ENCODE peak calls at places on chromosomes 6 and 20, in nine cellular contexts. One of them, this sample, is unnamed.

GRCh38 chr6:45613678-45614077 is 235.9 kb upstream of the SUPT3H start:
- DNase-seq in progenitor cell of endocrine pancreas: no peak
- DNase-seq in stimulated activated naive CD8-positive, alpha-beta T cell treated with anti-CD3 and anti-CD28 coated beads, Interleukin-15, Interleukin-2, amounts not matched to agents 100 U/mL and 50 U/mL, for 24 hours: no peak
- DNase-seq in NCI-H1436: no peak
- DNase-seq in neuronal stem cell: no peak
- DNase-seq in EH: peak
- DNase-seq in left ventricle myocardium inferior: peak
- DNase-seq in mucosa of descending colon: peak
- DNase-seq in cardiac muscle cell: peak
- DNase-seq in this sample: peak

GRCh38 chr6:160507420-160507819 is 156.7 kb downstream of the LPA start:
- DNase-seq in progenitor cell of endocrine pancreas: no peak
- DNase-seq in stimulated activated naive CD8-positive, alpha-beta T cell treated with anti-CD3 and anti-CD28 coated beads, Interleukin-15, Interleukin-2, amounts not matched to agents 100 U/mL and 50 U/mL, for 24 hours: no peak
- DNase-seq in NCI-H1436: no peak
- DNase-seq in neuronal stem cell: no peak
- DNase-seq in EH: no peak
- DNase-seq in left ventricle myocardium inferior: no peak
- DNase-seq in mucosa of descending colon: no peak
- DNase-seq in cardiac muscle cell: no peak
- DNase-seq in this sample: no peak

GRCh38 chr6:13427838-13428527 is 59.4 kb downstream of the GFOD1 start:
- DNase-seq in progenitor cell of endocrine pancreas: no peak
- DNase-seq in stimulated activated naive CD8-positive, alpha-beta T cell treated with anti-CD3 and anti-CD28 coated beads, Interleukin-15, Interleukin-2, amounts not matched to agents 100 U/mL and 50 U/mL, for 24 hours: peak
- DNase-seq in NCI-H1436: no peak
- DNase-seq in neuronal stem cell: no peak
- DNase-seq in EH: no peak
- DNase-seq in left ventricle myocardium inferior: no peak
- DNase-seq in mucosa of descending colon: no peak
- DNase-seq in cardiac muscle cell: no peak
- DNase-seq in this sample: no peak

GRCh38 chr6:12472601-12473038 is 182.5 kb downstream of the EDN1 start:
- DNase-seq in progenitor cell of endocrine pancreas: no peak
- DNase-seq in stimulated activated naive CD8-positive, alpha-beta T cell treated with anti-CD3 and anti-CD28 coated beads, Interleukin-15, Interleukin-2, amounts not matched to agents 100 U/mL and 50 U/mL, for 24 hours: no peak
- DNase-seq in NCI-H1436: no peak
- DNase-seq in neuronal stem cell: no peak
- DNase-seq in EH: peak
- DNase-seq in left ventricle myocardium inferior: peak
- DNase-seq in mucosa of descending colon: no peak
- DNase-seq in cardiac muscle cell: peak
- DNase-seq in this sample: peak

GRCh38 chr6:159830481-159831372 is 30.7 kb downstream of the PNLDC1 start:
- DNase-seq in progenitor cell of endocrine pancreas: no peak
- DNase-seq in stimulated activated naive CD8-positive, alpha-beta T cell treated with anti-CD3 and anti-CD28 coated beads, Interleukin-15, Interleukin-2, amounts not matched to agents 100 U/mL and 50 U/mL, for 24 hours: no peak
- DNase-seq in NCI-H1436: no peak
- DNase-seq in neuronal stem cell: no peak
- DNase-seq in EH: peak
- DNase-seq in left ventricle myocardium inferior: no peak
- DNase-seq in mucosa of descending colon: no peak
- DNase-seq in cardiac muscle cell: no peak
- DNase-seq in this sample: no peak

GRCh38 chr20:50215101-50215500 is 24.5 kb downstream of the CEBPB start:
- DNase-seq in progenitor cell of endocrine pancreas: no peak
- DNase-seq in stimulated activated naive CD8-positive, alpha-beta T cell treated with anti-CD3 and anti-CD28 coated beads, Interleukin-15, Interleukin-2, amounts not matched to agents 100 U/mL and 50 U/mL, for 24 hours: no peak
- DNase-seq in NCI-H1436: no peak
- DNase-seq in neuronal stem cell: no peak
- DNase-seq in EH: peak
- DNase-seq in left ventricle myocardium inferior: no peak
- DNase-seq in mucosa of descending colon: no peak
- DNase-seq in cardiac muscle cell: peak
- DNase-seq in this sample: no peak

GRCh38 chr20:8074931-8075330 is 55.4 kb upstream of the TMX4 start:
- DNase-seq in progenitor cell of endocrine pancreas: no peak
- DNase-seq in stimulated activated naive CD8-positive, alpha-beta T cell treated with anti-CD3 and anti-CD28 coated beads, Interleukin-15, Interleukin-2, amounts not matched to agents 100 U/mL and 50 U/mL, for 24 hours: no peak
- DNase-seq in NCI-H1436: no peak
- DNase-seq in neuronal stem cell: no peak
- DNase-seq in EH: no peak
- DNase-seq in left ventricle myocardium inferior: no peak
- DNase-seq in mucosa of descending colon: no peak
- DNase-seq in cardiac muscle cell: peak
- DNase-seq in this sample: no peak

GRCh38 chr6:163745566-163746400 is 331.3 kb downstream of the QKI start:
- DNase-seq in progenitor cell of endocrine pancreas: no peak
- DNase-seq in stimulated activated naive CD8-positive, alpha-beta T cell treated with anti-CD3 and anti-CD28 coated beads, Interleukin-15, Interleukin-2, amounts not matched to agents 100 U/mL and 50 U/mL, for 24 hours: no peak
- DNase-seq in NCI-H1436: no peak
- DNase-seq in neuronal stem cell: peak
- DNase-seq in EH: peak
- DNase-seq in left ventricle myocardium inferior: peak
- DNase-seq in mucosa of descending colon: no peak
- DNase-seq in cardiac muscle cell: peak
- DNase-seq in this sample: peak

GRCh38 chr6:148747493-148748160 is 797 bp downstream of the UST start:
- DNase-seq in progenitor cell of endocrine pancreas: peak
- DNase-seq in stimulated activated naive CD8-positive, alpha-beta T cell treated with anti-CD3 and anti-CD28 coated beads, Interleukin-15, Interleukin-2, amounts not matched to agents 100 U/mL and 50 U/mL, for 24 hours: peak
- DNase-seq in NCI-H1436: no peak
- DNase-seq in neuronal stem cell: peak
- DNase-seq in EH: peak
- DNase-seq in left ventricle myocardium inferior: peak
- DNase-seq in mucosa of descending colon: peak
- DNase-seq in cardiac muscle cell: peak
- DNase-seq in this sample: peak

GRCh38 chr6:42345696-42346416 is 105.9 kb downstream of the TRERF1 start:
- DNase-seq in progenitor cell of endocrine pancreas: no peak
- DNase-seq in stimulated activated naive CD8-positive, alpha-beta T cell treated with anti-CD3 and anti-CD28 coated beads, Interleukin-15, Interleukin-2, amounts not matched to agents 100 U/mL and 50 U/mL, for 24 hours: no peak
- DNase-seq in NCI-H1436: no peak
- DNase-seq in neuronal stem cell: no peak
- DNase-seq in EH: no peak
- DNase-seq in left ventricle myocardium inferior: no peak
- DNase-seq in mucosa of descending colon: no peak
- DNase-seq in cardiac muscle cell: no peak
- DNase-seq in this sample: no peak